ENCODE peak calls at places on chromosomes 11 and 22, in seven cellular contexts. U, E, Y, O, R, K and Q are unnamed samples.

GRCh38 chr22:33438273-33438672 is 380.1 kb upstream of the SYN3 start:
- DNase-seq in E (peak; percentile 94), R (no peak), K (peak; percentile 59), U (no peak), Y (no peak), O (peak; percentile 77), Q (no peak)

GRCh38 chr11:72189448-72190250 is 2.3 kb upstream of the FOLR1 start:
- DNase-seq in K (no peak), R (no peak), Y (no peak), O (no peak), E (no peak), U (no peak), Q (no peak)

GRCh38 chr11:42974510-42974909 is 337.3 kb upstream of the API5 start:
- DNase-seq in U (no peak), O (no peak), R (no peak), K (no peak), E (no peak), Y (no peak), Q (no peak)

GRCh38 chr11:37907461-37908223 is 1309.6 kb upstream of the RAG2 start:
- DNase-seq in K (no peak), R (no peak), U (no peak), E (peak; percentile 24), Y (no peak), O (no peak), Q (no peak)

GRCh38 chr11:12900496-12900895 is 108.6 kb upstream of the RASSF10 start:
- DNase-seq in R (no peak), O (peak; percentile 90), Y (no peak), K (peak; percentile 64), U (no peak), E (peak; percentile 97), Q (no peak)

GRCh38 chr22:17777005-17777716 is 2.9 kb upstream of the BID start:
- DNase-seq in Y (peak; percentile 85), O (no peak), E (no peak), U (no peak), R (no peak), K (no peak), Q (no peak)

GRCh38 chr22:37804502-37804885 is 3.2 kb upstream of the GCAT start:
- DNase-seq in K (no peak), U (no peak), O (no peak), Y (no peak), R (no peak), E (no peak), Q (no peak)

GRCh38 chr22:25420925-25421904 is 143.3 kb upstream of the GRK3 start:
- DNase-seq in E (peak; percentile 10), K (no peak), R (no peak), Y (no peak), U (no peak), O (no peak), Q (no peak)

GRCh38 chr11:45580399-45580798 is 85.0 kb downstream of the CHST1 start:
- DNase-seq in U (no peak), R (no peak), K (peak; percentile 4), O (peak; percentile 61), E (peak; percentile 50), Y (peak; percentile 14), Q (no peak)

GRCh38 chr11:2446590-2447252 is 1.9 kb downstream of the KCNQ1 start:
- DNase-seq in O (no peak), U (no peak), E (no peak), K (no peak), R (no peak), Y (peak; percentile 75), Q (no peak)
- H3K4me3 ChIP-seq in O (no peak overlapping the region), U (no peak overlapping the region), E (no peak overlapping the region), K (no peak overlapping the region), R (peak overlapping the region; percentile 66), Y (no peak overlapping the region), Q (no peak overlapping the region)

GRCh38 chr11:64869571-64870175 is 8.7 kb downstream of the EHD1 start:
- DNase-seq in R (no peak), U (no peak), K (no peak), E (no peak), O (no peak), Y (no peak), Q (no peak)
- H3K4me3 ChIP-seq in R (peak overlapping the region; percentile 54), U (no peak overlapping the region), K (no peak overlapping the region), E (no peak overlapping the region), O (no peak overlapping the region), Y (no peak overlapping the region), Q (peak overlapping the region; percentile 13)

DNA sequence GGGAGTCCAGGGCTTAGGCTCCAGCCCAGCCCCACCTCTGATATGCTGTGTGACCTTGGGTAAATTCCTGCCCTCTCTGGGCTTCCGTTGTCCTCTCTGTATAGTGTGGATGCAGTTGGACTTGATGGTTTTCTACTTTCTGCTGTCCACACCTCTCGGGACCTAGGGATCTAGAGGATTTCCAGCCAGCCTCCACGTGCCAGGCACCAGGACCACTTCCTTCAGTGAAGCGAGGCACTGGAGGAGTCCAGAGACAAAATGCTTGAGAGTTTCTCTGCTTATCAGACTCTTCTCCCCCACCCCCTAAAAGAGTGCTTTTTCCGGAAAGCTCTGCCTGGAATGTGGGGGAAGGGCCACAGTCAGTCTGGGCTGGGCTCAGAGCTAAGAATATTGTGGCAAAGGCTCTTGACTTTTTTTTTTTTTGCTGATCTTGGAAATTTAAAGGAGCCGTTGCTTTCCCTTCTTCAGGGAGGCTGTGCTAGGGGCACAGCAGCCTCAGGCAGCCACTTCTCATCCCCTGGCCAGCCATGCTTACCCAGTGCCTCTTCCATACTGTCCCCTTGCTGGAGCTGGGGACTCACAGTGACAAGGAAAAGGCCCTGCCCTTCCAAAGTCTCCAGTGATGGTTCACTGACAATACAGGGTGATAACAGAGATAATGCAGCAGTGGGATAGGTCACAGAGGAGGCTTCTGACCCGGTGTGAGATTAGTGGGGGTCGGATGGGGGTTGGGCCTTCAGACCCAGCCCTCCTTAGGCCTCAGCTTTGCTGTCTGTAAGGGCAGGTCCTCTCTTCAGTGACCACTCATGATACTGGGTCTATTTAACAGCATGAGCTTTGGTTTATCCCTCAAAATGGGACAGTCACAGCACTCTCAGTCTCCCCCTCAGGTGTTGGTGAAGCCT is 2.9 kb upstream of the SERPINH1 start:
- DNase-seq in K (no peak), Y (no peak), R (no peak), U (no peak), E (peak; percentile 70), O (peak; percentile 93), Q (no peak)
- H3K4me3 ChIP-seq in K (no peak overlapping the region), Y (no peak overlapping the region), R (peak overlapping the region; percentile 41), U (peak overlapping the region; percentile 16), E (peak overlapping the region; percentile 15), O (peak overlapping the region; percentile 12), Q (peak overlapping the region; percentile 26)

GRCh38 chr11:126480410-126481302 is 125.2 kb downstream of the ST3GAL4 start:
- DNase-seq in O (peak; percentile 95), K (peak; percentile 87), U (peak; percentile 76), E (peak; percentile 90), Y (peak; percentile 88), R (peak; percentile 75), Q (peak; percentile 96)
- H3K4me3 ChIP-seq in O (no peak overlapping the region), K (no peak overlapping the region), U (peak overlapping the region; percentile 21), E (no peak overlapping the region), Y (no peak overlapping the region), R (peak overlapping the region; percentile 38), Q (peak overlapping the region; percentile 30)

GRCh38 chr22:50702821-50703725 is 30.4 kb downstream of the SHANK3 start:
- DNase-seq in K (no peak), U (no peak), R (peak; percentile 11), E (no peak), Y (no peak), O (no peak), Q (no peak)

GRCh38 chr22:50705219-50705691 is 32.6 kb downstream of the SHANK3 start:
- DNase-seq in U (no peak), K (peak; percentile 21), R (peak; percentile 52), O (peak; percentile 87), E (peak; percentile 17), Y (peak; percentile 88), Q (no peak)

GRCh38 chr22:50703726-50704509 is 31.3 kb downstream of the SHANK3 start:
- DNase-seq in O (no peak), E (no peak), R (peak; percentile 11), Y (no peak), K (no peak), U (no peak), Q (no peak)

GRCh38 chr22:50705851-50706351 is 32.1 kb upstream of the ACR start:
- DNase-seq in U (no peak), O (no peak), E (no peak), K (no peak), R (peak; percentile 13), Y (no peak), Q (no peak)

GRCh38 chr22:50704510-50705218 is 32.0 kb downstream of the SHANK3 start:
- DNase-seq in K (no peak), Y (no peak), R (peak; percentile 11), E (no peak), O (no peak), U (no peak), Q (no peak)
- H3K4me3 ChIP-seq in K (no peak overlapping the region), Y (no peak overlapping the region), R (no peak overlapping the region), E (no peak overlapping the region), O (peak overlapping the region; percentile 49), U (no peak overlapping the region), Q (no peak overlapping the region)

GRCh38 chr11:117827521-117828511 is 3.3 kb upstream of the FXYD2 start:
- DNase-seq in O (no peak), R (no peak), U (no peak), K (no peak), Y (no peak), E (no peak), Q (no peak)
- H3K4me3 ChIP-seq in O (no peak overlapping the region), R (no peak overlapping the region), U (no peak overlapping the region), K (no peak overlapping the region), Y (no peak overlapping the region), E (no peak overlapping the region), Q (no peak overlapping the region)

DNA sequence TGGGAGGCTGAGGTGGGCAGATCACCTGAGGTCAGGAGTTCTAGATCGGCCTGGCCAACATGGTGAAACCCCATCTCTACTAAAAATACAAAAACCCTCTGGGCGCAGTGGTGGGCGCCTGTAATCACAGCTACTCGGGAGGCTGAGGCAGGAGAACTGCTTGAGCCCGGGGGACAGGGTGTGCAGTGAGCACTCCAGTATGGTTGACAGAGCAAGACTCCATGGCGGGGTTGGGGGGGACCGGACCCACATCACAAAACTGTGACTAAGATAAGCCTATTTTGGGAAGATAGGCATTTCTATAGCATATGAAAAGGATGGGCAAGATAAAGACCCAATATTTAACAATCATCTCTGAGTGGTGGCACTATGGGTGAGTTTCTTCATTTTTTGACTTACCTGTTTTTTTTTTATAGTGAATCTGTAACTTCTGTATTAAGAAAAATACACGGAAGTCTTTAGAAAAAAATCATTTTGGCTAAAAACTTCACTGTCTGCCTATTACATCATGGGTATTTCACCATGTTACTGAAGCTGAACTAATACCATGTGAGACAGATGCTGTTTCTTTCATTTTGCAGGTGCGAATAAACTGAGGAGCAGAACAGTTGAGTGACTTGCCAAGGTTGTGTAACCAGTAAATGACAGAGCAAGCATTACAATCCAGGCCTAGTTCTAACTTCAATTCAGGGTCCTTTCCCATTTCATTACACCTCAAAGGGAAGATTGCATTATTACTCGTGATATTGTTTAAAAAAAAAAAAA is 2.5 kb downstream of the CELF1 start:
- DNase-seq in R (no peak), K (no peak), Y (peak; percentile 64), U (no peak), O (peak; percentile 51), E (peak; percentile 48), Q (no peak)
- H3K4me3 ChIP-seq in R (peak overlapping the region; percentile 96), K (peak overlapping the region; percentile 87), Y (no peak overlapping the region), U (no peak overlapping the region), O (no peak overlapping the region), E (no peak overlapping the region), Q (no peak overlapping the region)